ENCODE peak calls at places on chromosomes 12 and 14, in nine cellular contexts. M, B, G, N, Y, A, J, C and W are unnamed samples.

GRCh38 chr12:13075786-13076570 is 27.5 kb downstream of the GSG1 start:
- DNase-seq in M (no peak), B (no peak), G (no peak), N (no peak), Y (no peak), A (no peak), J (no peak), C (no peak), W (no peak)

GRCh38 chr12:30440826-30441602 is 254.7 kb downstream of the IPO8 start:
- DNase-seq in M (peak), B (peak), G (no peak), N (no peak), Y (peak), A (no peak), J (no peak), C (no peak), W (no peak)

GRCh38 chr12:27013606-27014084 is 539 bp downstream of the TM7SF3 start:
- DNase-seq in M (peak), B (peak), G (peak), N (peak), Y (peak), A (no peak), J (peak), C (no peak), W (no peak)

GRCh38 chr12:26402648-26403047 is 207.3 kb downstream of the SSPN start:
- DNase-seq in M (no peak), B (no peak), G (peak), N (no peak), Y (peak), A (no peak), J (no peak), C (peak), W (no peak)

GRCh38 chr12:77808534-77808933 is 22.2 kb upstream of the NAV3 start:
- DNase-seq in M (no peak), B (no peak), G (no peak), N (no peak), Y (no peak), A (no peak), J (no peak), C (no peak), W (no peak)

GRCh38 chr14:24576178-24576577 is at the start of gene CTSG:
- DNase-seq in M (no peak), B (no peak), G (no peak), N (no peak), Y (no peak), A (no peak), J (peak), C (no peak), W (peak)

GRCh38 chr12:105428793-105429192 is 98.3 kb downstream of the C12orf75 start:
- DNase-seq in M (no peak), B (no peak), G (no peak), N (no peak), Y (no peak), A (no peak), J (no peak), C (no peak), W (no peak)

GRCh38 chr12:90978117-90978770 is 23.3 kb upstream of the CCER1 start:
- DNase-seq in M (peak), B (peak), G (no peak), N (no peak), Y (peak), A (no peak), J (peak), C (no peak), W (no peak)

GRCh38 chr12:76720068-76720467 is 43.8 kb upstream of the ZDHHC17 start:
- DNase-seq in M (peak), B (no peak), G (no peak), N (no peak), Y (peak), A (no peak), J (no peak), C (no peak), W (no peak)